ENCODE peak calls at places on chromosome 5, in five cellular contexts. B, V, G, I and E are unnamed samples.

GRCh38 chr5:989961-990530 is 18.6 kb upstream of the NKD2 start:
- DNase-seq in B (no peak), V (no peak), G (no peak), I (no peak), E (no peak)

GRCh38 chr5:79229357-79230174 is 6.4 kb upstream of the JMY start:
- DNase-seq in B (no peak), V (peak; percentile 52), G (peak; percentile 26), I (peak; percentile 93), E (no peak)

GRCh38 chr5:134101686-134102439 is 12.6 kb upstream of the TCF7 start:
- DNase-seq in B (no peak), V (peak; percentile 88), G (no peak), I (peak; percentile 44), E (no peak)

GRCh38 chr5:166251786-166252185 is 2039.7 kb upstream of the WWC1 start:
- DNase-seq in B (no peak), V (no peak), G (no peak), I (no peak), E (no peak)

GRCh38 chr5:88488566-88488965 is 219.9 kb upstream of the TMEM161B start:
- DNase-seq in B (no peak), V (no peak), G (no peak), I (no peak), E (no peak)

GRCh38 chr5:132627470-132627869 is 30.5 kb upstream of the IL13 start:
- DNase-seq in B (no peak), V (no peak), G (no peak), I (no peak), E (no peak)

GRCh38 chr5:109649371-109649770 is 40.4 kb upstream of the MAN2A1 start:
- DNase-seq in B (no peak), V (no peak), G (no peak), I (no peak), E (no peak)

GRCh38 chr5:93053825-93054224 is 527.2 kb downstream of the NR2F1-AS1 start:
- DNase-seq in B (no peak), V (no peak), G (peak; percentile 20), I (no peak), E (no peak)

GRCh38 chr5:128197911-128198522 is 114.5 kb downstream of the SLC12A2 start:
- DNase-seq in B (no peak), V (no peak), G (no peak), I (no peak), E (no peak)

GRCh38 chr5:6822556-6823343 is 109.5 kb downstream of the TENT4A start:
- DNase-seq in B (no peak), V (no peak), G (no peak), I (no peak), E (no peak)

GRCh38 chr5:69502375-69503143 is 10.0 kb downstream of the OCLN start:
- DNase-seq in B (no peak), V (peak; percentile 18), G (peak; percentile 83), I (peak; percentile 76), E (no peak)

GRCh38 chr5:180399931-180400330 is 46.8 kb upstream of the GFPT2 start:
- DNase-seq in B (no peak), V (peak; percentile 6), G (no peak), I (no peak), E (no peak)

GRCh38 chr5:143837306-143837848 is 25.4 kb downstream of the HMHB1 start:
- DNase-seq in B (no peak), V (peak; percentile 66), G (peak; percentile 36), I (peak; percentile 69), E (no peak)

GRCh38 chr5:127294829-127295228 is 4.2 kb downstream of the MEGF10 start:
- DNase-seq in B (no peak), V (no peak), G (no peak), I (no peak), E (no peak)